ENCODE peak calls at places on chromosomes 16 and 17, in eight cellular contexts. U is hippocampal formation; B is GM10248; F is left ventricle myocardium inferior; X is NCI-H2029 treated with DMSO at 0.1 percent for 48 hours; M is activated effector memory CD4-positive, alpha-beta T cell treated with anti-CD3 and anti-CD28 coated beads, Interleukin-2, amount 50 U/mL, for 16 hours; W is activated naive CD4-positive, alpha-beta T cell; L is caudate nucleus. D is an unnamed sample.

GRCh38 chr16:74951206-74951605 is 33.7 kb downstream of the WDR59 start:
- DNase-seq in X (no peak), F (no peak), M (no peak), B (no peak), L (no peak), W (no peak), U (no peak), D (no peak)

GRCh38 chr16:1308036-1308976 is 1.1 kb upstream of the UBE2I start:
- DNase-seq in L (no peak), B (no peak), W (no peak), U (no peak), F (no peak), X (no peak), M (no peak), D (no peak)

GRCh38 chr16:24852281-24852721 is 6.5 kb downstream of the SLC5A11 start:
- DNase-seq in F (no peak), W (no peak), M (no peak), X (no peak), U (peak), L (no peak), B (no peak), D (peak)

GRCh38 chr17:48240562-48241130 is 133.1 kb downstream of the SNX11 start:
- DNase-seq in B (no peak), W (no peak), X (no peak), U (no peak), L (no peak), M (no peak), F (no peak), D (no peak)

GRCh38 chr17:78789663-78790181 is 7.6 kb upstream of the CYTH1 start:
- DNase-seq in X (peak), W (no peak), L (no peak), F (peak), M (peak), B (no peak), U (no peak), D (peak)

GRCh38 chr16:80084614-80085013 is 456.2 kb upstream of the DYNLRB2 start:
- DNase-seq in B (no peak), M (peak), U (peak), X (peak), F (peak), L (no peak), W (no peak), D (peak)

GRCh38 chr16:82007189-82007588 is 4.1 kb downstream of the SDR42E1 start:
- DNase-seq in X (no peak), L (no peak), W (no peak), U (no peak), F (no peak), B (no peak), M (no peak), D (no peak)

GRCh38 chr17:43588121-43588520 is 42.0 kb upstream of the ETV4 start:
- DNase-seq in X (no peak), U (no peak), F (no peak), L (no peak), B (no peak), W (no peak), M (no peak), D (no peak)

GRCh38 chr17:48024149-48025039 is 13.2 kb downstream of the COPZ2 start:
- DNase-seq in M (peak), L (no peak), F (peak), X (no peak), B (no peak), U (no peak), W (no peak), D (peak)

GRCh38 chr17:67221062-67221998 is 23.7 kb downstream of the HELZ start:
- DNase-seq in B (peak), M (peak), U (no peak), W (no peak), L (no peak), X (no peak), F (no peak), D (no peak)

GRCh38 chr17:39543176-39543575 is 64.5 kb downstream of the NEUROD2 start:
- DNase-seq in L (no peak), W (no peak), U (no peak), F (no peak), B (no peak), X (no peak), M (no peak), D (no peak)

GRCh38 chr16:15970743-15971434 is 21.5 kb downstream of the ABCC1 start:
- DNase-seq in B (no peak), M (no peak), F (no peak), L (no peak), W (no peak), X (no peak), U (no peak), D (no peak)

GRCh38 chr16:1731073-1731472 is 25.1 kb downstream of the MAPK8IP3 start:
- DNase-seq in F (no peak), M (no peak), L (no peak), B (no peak), W (no peak), X (no peak), U (no peak), D (no peak)

GRCh38 chr17:78808106-78808635 is 26.1 kb upstream of the CYTH1 start:
- DNase-seq in W (no peak), U (no peak), M (no peak), B (no peak), F (no peak), L (no peak), X (no peak), D (no peak)

GRCh38 chr16:48740964-48741363 is 131.0 kb upstream of the N4BP1 start:
- DNase-seq in U (no peak), M (no peak), X (no peak), B (no peak), F (no peak), L (no peak), W (no peak), D (no peak)

GRCh38 chr16:31094088-31094423 is 541 bp downstream of the VKORC1 start:
- DNase-seq in X (no peak), U (no peak), L (no peak), F (no peak), B (no peak), M (no peak), W (no peak), D (no peak)

GRCh38 chr17:34412022-34412421 is 49.0 kb upstream of the CCL1 start:
- DNase-seq in L (no peak), F (no peak), B (no peak), M (no peak), W (no peak), X (no peak), U (no peak), D (no peak)

GRCh38 chr16:20727181-20727580 is 14.4 kb downstream of the THUMPD1 start:
- DNase-seq in W (no peak), L (no peak), F (no peak), U (no peak), M (no peak), X (no peak), B (no peak), D (no peak)

GRCh38 chr16:57377080-57377841 is 5.0 kb downstream of the CX3CL1 start:
- DNase-seq in U (no peak), B (peak), X (no peak), M (peak), W (no peak), L (no peak), F (no peak), D (no peak)

GRCh38 chr17:48489781-48490180 is 41.0 kb downstream of the HOXB1 start:
- DNase-seq in F (no peak), U (no peak), B (no peak), X (no peak), W (no peak), L (no peak), M (no peak), D (no peak)

GRCh38 chr17:2082003-2082862 is 27.3 kb downstream of the HIC1 start:
- DNase-seq in W (no peak), L (no peak), B (no peak), X (no peak), U (no peak), F (no peak), M (no peak), D (no peak)

GRCh38 chr16:55280622-55281021 is 43.4 kb upstream of the IRX6 start:
- DNase-seq in U (no peak), M (no peak), W (no peak), L (no peak), B (no peak), X (no peak), F (no peak), D (no peak)

GRCh38 chr16:17166095-17166494 is 304.7 kb downstream of the XYLT1 start:
- DNase-seq in W (no peak), L (no peak), U (no peak), B (no peak), F (no peak), X (no peak), M (no peak), D (no peak)

GRCh38 chr16:23434380-23434779 is 18.6 kb downstream of the COG7 start:
- DNase-seq in M (no peak), F (no peak), L (no peak), X (peak), U (peak), W (no peak), B (peak), D (no peak)

GRCh38 chr17:50146230-50146926 is 4.1 kb downstream of the PPP1R9B start:
- DNase-seq in X (no peak), L (no peak), U (no peak), W (no peak), B (no peak), F (no peak), M (peak), D (no peak)

GRCh38 chr17:69320210-69320907 is 6.6 kb downstream of the ABCA5 start:
- DNase-seq in M (no peak), L (no peak), U (no peak), W (no peak), B (no peak), X (no peak), F (no peak), D (no peak)

GRCh38 chr17:40378966-40379365 is 14.4 kb upstream of the GJD3 start:
- DNase-seq in M (no peak), L (no peak), B (no peak), F (no peak), W (no peak), X (no peak), U (no peak), D (no peak)

GRCh38 chr17:45759761-45760160 is 24.4 kb upstream of the CRHR1 start:
- DNase-seq in B (no peak), F (no peak), U (no peak), X (no peak), L (no peak), M (no peak), W (no peak), D (no peak)

GRCh38 chr16:31083556-31083955 is 5.2 kb downstream of the PRSS53 start:
- DNase-seq in L (no peak), B (no peak), M (no peak), F (no peak), X (no peak), W (no peak), U (no peak), D (no peak)

GRCh38 chr16:1708768-1709180 is 2.8 kb downstream of the MAPK8IP3 start:
- DNase-seq in B (no peak), L (peak), W (no peak), U (no peak), X (no peak), F (peak), M (no peak), D (no peak)

GRCh38 chr17:8674344-8675305 is 44.1 kb upstream of the MYH10 start:
- DNase-seq in M (no peak), U (no peak), W (no peak), L (no peak), F (peak), X (no peak), B (no peak), D (peak)

GRCh38 chr16:86373502-86373901 is 136.8 kb upstream of the FOXF1 start:
- DNase-seq in U (no peak), M (no peak), L (no peak), B (no peak), W (no peak), F (no peak), X (no peak), D (peak)

GRCh38 chr17:51650202-51650601 is 389.9 kb downstream of the UTP18 start:
- DNase-seq in U (no peak), L (no peak), B (no peak), X (no peak), F (no peak), M (no peak), W (no peak), D (no peak)

GRCh38 chr16:369275-369865 is 968 bp downstream of the MRPL28 start:
- DNase-seq in U (no peak), X (no peak), B (no peak), W (no peak), L (peak), F (no peak), M (no peak), D (no peak)

GRCh38 chr17:59753522-59754467 is 46.3 kb downstream of the VMP1 start:
- DNase-seq in L (no peak), U (peak), M (no peak), W (no peak), B (peak), F (no peak), X (peak), D (no peak)

GRCh38 chr16:71410146-71410545 is 31.7 kb downstream of the TLE7 start:
- DNase-seq in U (no peak), W (no peak), L (no peak), B (no peak), M (peak), X (no peak), F (no peak), D (no peak)

GRCh38 chr17:45425125-45425983 is 7.3 kb downstream of the ARHGAP27 start:
- DNase-seq in B (no peak), L (no peak), F (peak), M (no peak), U (peak), X (peak), W (no peak), D (no peak)

GRCh38 chr16:71622088-71622487 is 3.9 kb upstream of the MARVELD3 start:
- DNase-seq in U (no peak), F (no peak), X (no peak), M (no peak), B (no peak), L (no peak), W (no peak), D (no peak)